ENCODE peak calls at places on chromosomes 7 and 10, in four cellular contexts. D, I, F and A are unnamed samples.
A peak's percentile ranks its signal among the peaks of the same experiment; 100 is the strongest.

GRCh38 chr10:88071814-88072380 is 208.5 kb downstream of the PTEN start:
- DNase-seq in I (no peak), D (no peak), F (no peak), A (no peak)

GRCh38 chr10:7571992-7572391 is 94.8 kb downstream of the ITIH5 start:
- DNase-seq in D (no peak), F (no peak), I (no peak), A (no peak)

GRCh38 chr7:116071629-116072028 is 41.1 kb upstream of the TFEC start:
- DNase-seq in F (no peak), I (no peak), D (no peak), A (no peak)

GRCh38 chr10:58064714-58065528 is 202.8 kb downstream of the IPMK start:
- DNase-seq in F (no peak), D (peak; percentile 24), I (no peak), A (peak; percentile 73)

GRCh38 chr10:124204726-124205125 is 111.3 kb upstream of the CHST15 start:
- DNase-seq in D (no peak), I (no peak), F (no peak), A (no peak)

GRCh38 chr10:69406302-69406811 is 10.4 kb downstream of the TACR2 start:
- DNase-seq in I (no peak), D (no peak), F (peak; percentile 68), A (peak; percentile 71)

GRCh38 chr7:132614428-132615076 is 38.3 kb upstream of the PLXNA4 start:
- DNase-seq in D (no peak), I (no peak), F (peak; percentile 29), A (peak; percentile 90)

GRCh38 chr10:12348341-12348869 is 942 bp upstream of the CAMK1D start:
- DNase-seq in D (no peak), F (peak; percentile 13), I (no peak), A (no peak)

GRCh38 chr10:96832721-96833219 is 672 bp downstream of the LCOR start:
- DNase-seq in I (peak; percentile 90), F (peak; percentile 87), D (peak; percentile 87), A (peak; percentile 91)

GRCh38 chr10:102208311-102209035 is 17.6 kb upstream of the ELOVL3 start:
- DNase-seq in D (no peak), F (no peak), I (no peak), A (no peak)

GRCh38 chr7:14834888-14835287 is 67.7 kb downstream of the DGKB start:
- DNase-seq in I (no peak), F (no peak), D (no peak), A (no peak)

GRCh38 chr10:73854310-73854709 is 20.0 kb downstream of the CAMK2G start:
- DNase-seq in I (no peak), F (no peak), D (no peak), A (no peak)

GRCh38 chr7:42155836-42156540 is 81.0 kb downstream of the GLI3 start:
- DNase-seq in I (no peak), D (no peak), F (no peak), A (no peak)

GRCh38 chr10:3169271-3169670 is 3.3 kb downstream of the PITRM1 start:
- DNase-seq in D (no peak), I (no peak), F (no peak), A (peak; percentile 27)

GRCh38 chr10:11532329-11532728 is 79.1 kb downstream of the USP6NL start:
- DNase-seq in D (no peak), I (no peak), F (no peak), A (no peak)

DNA sequence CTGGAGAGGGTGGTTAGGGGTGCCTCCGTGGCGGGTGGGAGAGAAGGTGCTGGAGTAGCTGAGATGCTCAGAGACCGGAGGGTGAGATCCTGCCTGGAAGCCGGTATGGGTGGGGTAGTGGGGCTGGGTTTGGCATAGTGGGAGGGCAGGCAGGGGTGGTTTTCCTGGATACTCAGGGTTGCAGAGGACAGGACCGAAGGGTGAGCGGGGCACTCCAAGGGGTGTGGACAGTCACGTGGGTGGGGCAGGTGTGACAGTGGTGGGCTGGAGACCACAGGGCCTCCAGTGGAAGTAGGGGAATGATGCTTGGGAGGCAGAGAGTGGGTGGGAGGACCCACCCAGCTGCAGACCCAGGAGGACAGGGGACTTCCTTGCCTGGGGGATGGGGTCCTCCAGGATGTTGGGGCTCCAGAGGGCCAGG is 1.9 kb downstream of the SCART1 start:
- DNase-seq in I (no peak), D (no peak), F (no peak), A (no peak)
- H3K9me3 ChIP-seq in I (no peaks in the 10 kb centered on the region), D (no peaks in the 10 kb centered on the region), F (no peaks in the 10 kb centered on the region), A (no peaks in the 10 kb centered on the region)

GRCh38 chr10:132750936-132751335 is 35.0 kb downstream of the NKX6-2 start:
- DNase-seq in I (no peak), F (no peak), D (no peak), A (no peak)

GRCh38 chr10:132753596-132753995 is 32.4 kb downstream of the NKX6-2 start:
- DNase-seq in I (no peak), D (no peak), F (no peak), A (no peak)

GRCh38 chr10:132752961-132753360 is 33.0 kb downstream of the NKX6-2 start:
- DNase-seq in D (no peak), I (no peak), F (no peak), A (no peak)

GRCh38 chr10:132754071-132754470 is 31.9 kb downstream of the NKX6-2 start:
- DNase-seq in F (no peak), I (no peak), D (no peak), A (no peak)

GRCh38 chr10:132752378-132752777 is 33.6 kb downstream of the NKX6-2 start:
- DNase-seq in I (no peak), F (no peak), D (no peak), A (no peak)
- H3K9me3 ChIP-seq in I (no peaks in the 10 kb centered on the region), F (no peaks in the 10 kb centered on the region), D (no peaks in the 10 kb centered on the region), A (peaks cover 8% of the 10 kb centered on the region)

GRCh38 chr7:158142657-158143056 is 445.0 kb downstream of the PTPRN2 start:
- DNase-seq in I (no peak), F (no peak), D (no peak), A (no peak)
- H3K9me3 ChIP-seq in I (no peaks in the 10 kb centered on the region), F (no peaks in the 10 kb centered on the region), D (peaks cover 9% of the 10 kb centered on the region), A (peaks cover 90% of the 10 kb centered on the region)

DNA sequence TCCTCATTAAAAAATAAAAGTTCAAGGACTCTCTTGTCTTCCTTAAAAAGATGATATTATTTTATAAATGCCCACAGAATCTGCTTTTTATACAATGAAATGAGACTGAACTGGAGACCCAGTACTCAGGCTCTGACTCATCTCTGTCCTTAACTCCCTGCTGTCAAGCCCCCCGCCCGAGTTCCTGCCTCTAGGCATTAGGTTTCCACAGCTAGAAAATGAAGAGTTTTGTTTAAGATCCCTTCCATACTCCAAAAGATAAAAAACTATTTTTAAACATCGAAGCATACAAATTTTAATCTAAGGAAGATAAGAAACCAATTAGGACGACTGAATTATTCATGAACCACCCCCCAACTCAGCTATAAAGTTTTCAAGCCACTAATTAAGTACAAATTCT is 97.7 kb upstream of the FEZF1 start:
- DNase-seq in I (no peak), D (no peak), F (no peak), A (peak; percentile 80)
- H3K9me3 ChIP-seq in I (no peaks in the 10 kb centered on the region), D (no peaks in the 10 kb centered on the region), F (no peaks in the 10 kb centered on the region), A (no peaks in the 10 kb centered on the region)

GRCh38 chr7:44102846-44103565 is 1.1 kb upstream of the AEBP1 start:
- DNase-seq in F (no peak), D (no peak), I (no peak), A (no peak)

GRCh38 chr7:44101966-44102845 is 1.9 kb upstream of the AEBP1 start:
- DNase-seq in F (no peak), D (no peak), I (no peak), A (no peak)

GRCh38 chr7:44104880-44105771 is 981 bp downstream of the AEBP1 start:
- DNase-seq in D (no peak), I (no peak), F (no peak), A (peak; percentile 72)

GRCh38 chr7:44103941-44104879 is at the start of gene AEBP1:
- DNase-seq in I (no peak), D (no peak), F (peak; percentile 58), A (peak; percentile 86)

GRCh38 chr7:44103566-44103940 is 592 bp upstream of the AEBP1 start:
- DNase-seq in F (no peak), I (no peak), D (no peak), A (no peak)
- H3K9me3 ChIP-seq in F (no peaks in the 10 kb centered on the region), I (no peaks in the 10 kb centered on the region), D (no peaks in the 10 kb centered on the region), A (no peaks in the 10 kb centered on the region)

GRCh38 chr10:80473096-80473657 is 19.1 kb downstream of the TSPAN14 start:
- DNase-seq in F (no peak), I (no peak), D (no peak), A (no peak)

GRCh38 chr10:80474597-80474910 is 20.4 kb downstream of the TSPAN14 start:
- DNase-seq in D (no peak), F (no peak), I (no peak), A (no peak)

GRCh38 chr10:80472234-80473095 is 18.4 kb downstream of the TSPAN14 start:
- DNase-seq in D (no peak), F (no peak), I (no peak), A (no peak)

GRCh38 chr10:80473692-80474596 is 19.8 kb downstream of the TSPAN14 start:
- DNase-seq in D (no peak), I (no peak), F (no peak), A (no peak)

GRCh38 chr10:80474920-80475319 is 20.8 kb downstream of the TSPAN14 start:
- DNase-seq in D (no peak), F (no peak), I (no peak), A (no peak)
- H3K9me3 ChIP-seq in D (peaks cover 7% of the 10 kb centered on the region), F (no peaks in the 10 kb centered on the region), I (no peaks in the 10 kb centered on the region), A (peaks cover 12% of the 10 kb centered on the region)

GRCh38 chr7:158323741-158324396 is 263.8 kb downstream of the PTPRN2 start:
- DNase-seq in F (no peak), I (no peak), D (no peak), A (peak; percentile 19)

GRCh38 chr7:158327012-158327411 is 260.6 kb downstream of the PTPRN2 start:
- DNase-seq in I (no peak), F (no peak), D (no peak), A (peak; percentile 12)

GRCh38 chr7:158327571-158328180 is 259.9 kb downstream of the PTPRN2 start:
- DNase-seq in D (no peak), I (no peak), F (no peak), A (peak; percentile 45)

GRCh38 chr7:158324397-158325360 is 262.9 kb downstream of the PTPRN2 start:
- DNase-seq in F (no peak), D (no peak), I (no peak), A (peak; percentile 36)

GRCh38 chr7:158325530-158326381 is 261.9 kb downstream of the PTPRN2 start:
- DNase-seq in F (no peak), I (no peak), D (no peak), A (peak; percentile 98)
- H3K9me3 ChIP-seq in F (no peaks in the 10 kb centered on the region), I (no peaks in the 10 kb centered on the region), D (peaks cover 8% of the 10 kb centered on the region), A (peaks cover 81% of the 10 kb centered on the region)

GRCh38 chr7:64599341-64599740 is 36.5 kb upstream of the ZNF680 start:
- DNase-seq in D (no peak), F (no peak), I (no peak), A (no peak)
- H3K9me3 ChIP-seq in D (peaks cover 10% of the 10 kb centered on the region), F (no peaks in the 10 kb centered on the region), I (no peaks in the 10 kb centered on the region), A (peaks cover 6% of the 10 kb centered on the region)